ENCODE peak calls at places on chromosomes 7 and 10, in ten cellular contexts. V, M, H, T, F, O, J, W, U and Z are unnamed samples.

GRCh38 chr10:71255817-71256660 is 43.7 kb downstream of the UNC5B start:
- DNase-seq in M (no peak), T (no peak), H (peak; percentile 62), W (peak; percentile 83), J (no peak), F (no peak), O (peak; percentile 44), U (peak; percentile 92), V (no peak), Z (no peak)

GRCh38 chr7:150784954-150785353 is 15.2 kb downstream of the TMEM176B start:
- DNase-seq in W (no peak), M (no peak), V (no peak), F (no peak), H (no peak), J (no peak), U (peak; percentile 61), T (no peak), O (no peak), Z (no peak)

GRCh38 chr10:36183726-36184125 is 541.6 kb upstream of the FZD8 start:
- DNase-seq in U (no peak), V (no peak), O (no peak), W (no peak), H (no peak), T (no peak), F (no peak), M (no peak), J (no peak), Z (no peak)

GRCh38 chr10:3542185-3542611 is 242.8 kb downstream of the KLF6 start:
- DNase-seq in T (no peak), H (no peak), V (no peak), F (no peak), J (no peak), U (no peak), W (peak; percentile 88), M (no peak), O (peak; percentile 10), Z (no peak)

GRCh38 chr10:3926268-3926667 is 141.3 kb upstream of the KLF6 start:
- DNase-seq in V (no peak), F (no peak), W (no peak), U (no peak), H (no peak), J (no peak), O (no peak), M (no peak), T (no peak), Z (peak; percentile 95)

GRCh38 chr7:132537451-132537850 is 38.8 kb downstream of the PLXNA4 start:
- DNase-seq in H (no peak), J (no peak), O (no peak), F (no peak), W (no peak), V (no peak), T (no peak), M (no peak), U (no peak), Z (no peak)

GRCh38 chr10:76675951-76676587 is 961.5 kb downstream of the KCNMA1 start:
- DNase-seq in J (no peak), H (peak; percentile 60), V (no peak), F (no peak), O (no peak), W (peak; percentile 72), M (no peak), U (no peak), T (no peak), Z (no peak)

GRCh38 chr7:139523199-139523941 is at the start of gene CLEC2L:
- DNase-seq in M (no peak), V (no peak), T (no peak), W (no peak), H (no peak), O (no peak), U (no peak), J (no peak), F (peak; percentile 86), Z (no peak)

GRCh38 chr10:120184547-120185337 is 272.3 kb upstream of the PLPP4 start:
- DNase-seq in H (no peak), T (no peak), F (peak; percentile 57), O (no peak), V (no peak), U (no peak), W (no peak), J (no peak), M (no peak), Z (peak; percentile 8)

GRCh38 chr7:158646766-158647474 is 57.7 kb downstream of the NCAPG2 start:
- DNase-seq in M (no peak), V (peak; percentile 39), H (no peak), T (no peak), F (peak; percentile 67), J (no peak), W (no peak), U (no peak), O (no peak), Z (peak; percentile 6)

GRCh38 chr7:29289156-29290021 is 94.8 kb downstream of the CHN2 start:
- DNase-seq in M (no peak), F (no peak), W (peak; percentile 21), O (no peak), U (no peak), V (no peak), H (no peak), J (no peak), T (no peak), Z (peak; percentile 7)